ENCODE peak calls at places on chromosomes 1 and 21, in five cellular contexts. One of them, this sample, is unnamed.

GRCh38 chr1:78040484-78041089 is 5.2 kb upstream of the GIPC2 start:
- DNase-seq in anterior cingulate cortex: no peak
- DNase-seq in sigmoid colon: no peak
- DNase-seq in stimulated activated CD4-positive, alpha-beta T cell treated with anti-CD3 and anti-CD28 coated beads, Interleukin-1b, Interleukin-23, amount 100 ng/mL, for 4 hours: no peak
- DNase-seq in GM04504: no peak
- DNase-seq in this sample: no peak

GRCh38 chr21:39258207-39258606 is 55.2 kb downstream of the BRWD1 start:
- DNase-seq in anterior cingulate cortex: no peak
- DNase-seq in sigmoid colon: no peak
- DNase-seq in stimulated activated CD4-positive, alpha-beta T cell treated with anti-CD3 and anti-CD28 coated beads, Interleukin-1b, Interleukin-23, amount 100 ng/mL, for 4 hours: no peak
- DNase-seq in GM04504: no peak
- DNase-seq in this sample: no peak

GRCh38 chr1:193726722-193727121 is 540.3 kb upstream of the B3GALT2 start:
- DNase-seq in anterior cingulate cortex: no peak
- DNase-seq in sigmoid colon: no peak
- DNase-seq in stimulated activated CD4-positive, alpha-beta T cell treated with anti-CD3 and anti-CD28 coated beads, Interleukin-1b, Interleukin-23, amount 100 ng/mL, for 4 hours: no peak
- DNase-seq in GM04504: no peak
- DNase-seq in this sample: no peak

GRCh38 chr1:232163533-232163932 is 466.4 kb downstream of the SIPA1L2 start:
- DNase-seq in anterior cingulate cortex: no peak
- DNase-seq in sigmoid colon: no peak
- DNase-seq in stimulated activated CD4-positive, alpha-beta T cell treated with anti-CD3 and anti-CD28 coated beads, Interleukin-1b, Interleukin-23, amount 100 ng/mL, for 4 hours: no peak
- DNase-seq in GM04504: no peak
- DNase-seq in this sample: no peak

GRCh38 chr1:73097917-73098316 is 815.6 kb upstream of the NEGR1 start:
- DNase-seq in anterior cingulate cortex: no peak
- DNase-seq in sigmoid colon: no peak
- DNase-seq in stimulated activated CD4-positive, alpha-beta T cell treated with anti-CD3 and anti-CD28 coated beads, Interleukin-1b, Interleukin-23, amount 100 ng/mL, for 4 hours: no peak
- DNase-seq in GM04504: no peak
- DNase-seq in this sample: no peak

GRCh38 chr1:67766117-67766978 is 66.9 kb downstream of the GNG12 start:
- DNase-seq in anterior cingulate cortex: peak
- DNase-seq in sigmoid colon: no peak
- DNase-seq in stimulated activated CD4-positive, alpha-beta T cell treated with anti-CD3 and anti-CD28 coated beads, Interleukin-1b, Interleukin-23, amount 100 ng/mL, for 4 hours: peak
- DNase-seq in GM04504: peak
- DNase-seq in this sample: no peak

GRCh38 chr1:27149084-27149483 is 5.8 kb downstream of the SLC9A1 start:
- DNase-seq in anterior cingulate cortex: peak
- DNase-seq in sigmoid colon: no peak
- DNase-seq in stimulated activated CD4-positive, alpha-beta T cell treated with anti-CD3 and anti-CD28 coated beads, Interleukin-1b, Interleukin-23, amount 100 ng/mL, for 4 hours: no peak
- DNase-seq in GM04504: no peak
- DNase-seq in this sample: no peak

GRCh38 chr1:11486610-11487009 is 7.7 kb downstream of the DISP3 start:
- DNase-seq in anterior cingulate cortex: no peak
- DNase-seq in sigmoid colon: peak
- DNase-seq in stimulated activated CD4-positive, alpha-beta T cell treated with anti-CD3 and anti-CD28 coated beads, Interleukin-1b, Interleukin-23, amount 100 ng/mL, for 4 hours: no peak
- DNase-seq in GM04504: no peak
- DNase-seq in this sample: no peak

GRCh38 chr1:226123591-226124471 is 61.3 kb downstream of the H3-3A start:
- DNase-seq in anterior cingulate cortex: no peak
- DNase-seq in sigmoid colon: peak
- DNase-seq in stimulated activated CD4-positive, alpha-beta T cell treated with anti-CD3 and anti-CD28 coated beads, Interleukin-1b, Interleukin-23, amount 100 ng/mL, for 4 hours: no peak
- DNase-seq in GM04504: no peak
- DNase-seq in this sample: no peak

GRCh38 chr21:43740497-43741156 is 21.7 kb downstream of the PDXK start:
- DNase-seq in anterior cingulate cortex: peak
- DNase-seq in sigmoid colon: peak
- DNase-seq in stimulated activated CD4-positive, alpha-beta T cell treated with anti-CD3 and anti-CD28 coated beads, Interleukin-1b, Interleukin-23, amount 100 ng/mL, for 4 hours: no peak
- DNase-seq in GM04504: peak
- DNase-seq in this sample: no peak

GRCh38 chr1:97451944-97452343 is 468.9 kb downstream of the DPYD start:
- DNase-seq in anterior cingulate cortex: no peak
- DNase-seq in sigmoid colon: no peak
- DNase-seq in stimulated activated CD4-positive, alpha-beta T cell treated with anti-CD3 and anti-CD28 coated beads, Interleukin-1b, Interleukin-23, amount 100 ng/mL, for 4 hours: no peak
- DNase-seq in GM04504: no peak
- DNase-seq in this sample: no peak

GRCh38 chr1:246117066-246117791 is 389.9 kb downstream of the SMYD3 start:
- DNase-seq in anterior cingulate cortex: peak
- DNase-seq in sigmoid colon: no peak
- DNase-seq in stimulated activated CD4-positive, alpha-beta T cell treated with anti-CD3 and anti-CD28 coated beads, Interleukin-1b, Interleukin-23, amount 100 ng/mL, for 4 hours: no peak
- DNase-seq in GM04504: no peak
- DNase-seq in this sample: peak

GRCh38 chr1:169086603-169087455 is 19.7 kb upstream of the ATP1B1 start:
- DNase-seq in anterior cingulate cortex: peak
- DNase-seq in sigmoid colon: no peak
- DNase-seq in stimulated activated CD4-positive, alpha-beta T cell treated with anti-CD3 and anti-CD28 coated beads, Interleukin-1b, Interleukin-23, amount 100 ng/mL, for 4 hours: no peak
- DNase-seq in GM04504: no peak
- DNase-seq in this sample: no peak

GRCh38 chr1:12230549-12231275 is 882 bp downstream of the VPS13D start:
- DNase-seq in anterior cingulate cortex: no peak
- DNase-seq in sigmoid colon: peak
- DNase-seq in stimulated activated CD4-positive, alpha-beta T cell treated with anti-CD3 and anti-CD28 coated beads, Interleukin-1b, Interleukin-23, amount 100 ng/mL, for 4 hours: no peak
- DNase-seq in GM04504: no peak
- DNase-seq in this sample: no peak